ENCODE peak calls at places on chromosomes 12 and 14, in five cellular contexts. O, G, E, I and U are unnamed samples.

GRCh38 chr12:113043240-113043639 is 13.3 kb upstream of the DTX1 start:
- DNase-seq in O (no peak), I (no peak), G (no peak), E (no peak), U (no peak)

GRCh38 chr12:125610971-125611370 is 545.7 kb downstream of the AACS start:
- DNase-seq in I (no peak), E (no peak), G (no peak), O (no peak), U (no peak)

GRCh38 chr12:105924526-105925208 is 214.1 kb downstream of the NUAK1 start:
- DNase-seq in G (no peak), I (no peak), O (no peak), E (no peak), U (no peak)

GRCh38 chr12:111330800-111331752 is 37.8 kb downstream of the PHETA1 start:
- DNase-seq in O (peak), G (peak), I (peak), E (no peak), U (peak)

GRCh38 chr12:24724765-24725307 is 224.1 kb downstream of the BCAT1 start:
- DNase-seq in O (no peak), E (no peak), I (no peak), G (no peak), U (no peak)

GRCh38 chr12:76451528-76451927 is 103.3 kb upstream of the BBS10 start:
- DNase-seq in E (no peak), I (no peak), O (no peak), G (no peak), U (no peak)

GRCh38 chr14:94941311-94941710 is 171.4 kb upstream of the GSC start:
- DNase-seq in G (no peak), I (no peak), E (no peak), O (no peak), U (no peak)

GRCh38 chr12:104177663-104178501 is 37.7 kb upstream of the TXNRD1 start:
- DNase-seq in E (peak), I (peak), G (no peak), O (no peak), U (no peak)

GRCh38 chr12:58242803-58243628 is 301.6 kb downstream of the ATP23 start:
- DNase-seq in G (no peak), E (no peak), I (no peak), O (peak), U (no peak)

GRCh38 chr12:54292083-54292930 is 8.5 kb downstream of the NFE2 start:
- DNase-seq in E (no peak), O (no peak), G (no peak), I (no peak), U (no peak)

GRCh38 chr12:86233126-86233525 is 23.1 kb downstream of the MGAT4C start:
- DNase-seq in I (peak), E (no peak), O (no peak), G (no peak), U (no peak)

GRCh38 chr14:104680056-104680805 is 9.2 kb upstream of the INF2 start:
- DNase-seq in O (no peak), E (peak), I (no peak), G (no peak), U (no peak)

GRCh38 chr12:52189376-52190174 is 2.2 kb downstream of the KRT80 start:
- DNase-seq in E (no peak), G (no peak), I (no peak), O (no peak), U (no peak)

GRCh38 chr12:28424965-28425364 is 234.7 kb downstream of the CCDC91 start:
- DNase-seq in O (peak), E (no peak), G (no peak), I (peak), U (no peak)

GRCh38 chr12:124656947-124657434 is 89.6 kb upstream of the NCOR2 start:
- DNase-seq in E (no peak), G (no peak), O (no peak), I (no peak), U (no peak)

GRCh38 chr14:72906316-72906715 is 12.4 kb upstream of the DPF3 start:
- DNase-seq in E (no peak), G (no peak), I (peak), O (no peak), U (no peak)

GRCh38 chr14:102087762-102088011 is 843 bp upstream of the HSP90AA1 start:
- DNase-seq in E (no peak), O (no peak), G (no peak), I (no peak), U (no peak)

GRCh38 chr14:102085503-102085902 is 1.3 kb downstream of the HSP90AA1 start:
- DNase-seq in G (no peak), O (no peak), I (no peak), E (no peak), U (no peak)

GRCh38 chr14:102086346-102086971 is 385 bp downstream of the HSP90AA1 start:
- DNase-seq in I (no peak), O (no peak), G (peak), E (peak), U (peak)

GRCh38 chr14:102088012-102088792 is 1.4 kb upstream of the HSP90AA1 start:
- DNase-seq in I (no peak), E (peak), O (peak), G (peak), U (peak)

DNA sequence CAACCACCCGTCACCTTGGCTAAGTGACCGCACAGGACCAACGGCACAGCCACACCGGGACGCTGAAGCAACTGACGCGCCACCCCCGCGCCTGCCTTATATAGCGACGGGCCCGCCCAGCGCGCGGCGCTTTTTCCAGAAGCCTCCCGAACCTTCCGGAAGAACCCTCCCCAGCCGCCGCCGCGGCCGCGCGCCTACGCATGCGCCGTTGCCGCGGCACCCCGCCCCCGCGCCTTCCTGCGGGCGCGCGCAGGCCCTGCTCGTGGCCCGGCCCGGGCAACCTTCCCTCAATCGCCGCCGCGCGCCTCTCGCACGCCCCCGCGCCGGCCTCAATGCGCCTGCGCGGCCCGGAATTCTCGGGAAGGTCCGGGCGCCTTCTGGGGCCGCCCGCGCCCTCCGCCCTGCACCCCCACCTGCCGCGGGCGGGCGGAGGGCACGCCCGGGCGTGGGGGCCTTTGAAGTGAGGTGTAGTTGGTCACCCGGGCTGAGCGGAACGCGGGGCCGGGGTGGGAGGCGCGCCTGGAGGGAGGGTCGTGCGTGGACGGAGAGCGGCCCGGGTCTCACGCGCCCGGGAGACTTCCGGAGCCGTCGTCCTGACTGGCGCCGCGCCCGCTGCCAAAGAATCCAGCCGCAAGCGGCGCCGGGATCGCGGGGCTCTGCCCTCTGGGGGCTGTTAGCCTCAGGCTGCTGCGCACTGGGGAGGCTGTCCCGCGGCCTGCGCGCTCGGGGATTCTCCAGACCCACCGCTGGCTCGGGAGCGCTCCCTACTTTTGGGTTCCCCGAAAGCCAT is at the start of gene HSP90AA1:
- DNase-seq in E (peak), G (peak), I (peak), O (peak), U (peak)
- TF ChIP-seq CTCF in E (peak), G (peak), I (peak), O (no peak), U (no peak)

GRCh38 chr12:7995266-7995963 is 37.1 kb upstream of the FOXJ2 start:
- DNase-seq in E (peak), G (peak), O (peak), I (peak), U (peak)

GRCh38 chr12:7989827-7990491 is 42.6 kb upstream of the FOXJ2 start:
- DNase-seq in O (no peak), I (no peak), G (no peak), E (no peak), U (peak)

GRCh38 chr12:7994731-7995205 is 37.7 kb upstream of the FOXJ2 start:
- DNase-seq in G (no peak), I (peak), E (no peak), O (peak), U (peak)
- H3K4me3 ChIP-seq in G (no peak), I (no peak), E (no peak), O (no peak), U (no peak)

DNA sequence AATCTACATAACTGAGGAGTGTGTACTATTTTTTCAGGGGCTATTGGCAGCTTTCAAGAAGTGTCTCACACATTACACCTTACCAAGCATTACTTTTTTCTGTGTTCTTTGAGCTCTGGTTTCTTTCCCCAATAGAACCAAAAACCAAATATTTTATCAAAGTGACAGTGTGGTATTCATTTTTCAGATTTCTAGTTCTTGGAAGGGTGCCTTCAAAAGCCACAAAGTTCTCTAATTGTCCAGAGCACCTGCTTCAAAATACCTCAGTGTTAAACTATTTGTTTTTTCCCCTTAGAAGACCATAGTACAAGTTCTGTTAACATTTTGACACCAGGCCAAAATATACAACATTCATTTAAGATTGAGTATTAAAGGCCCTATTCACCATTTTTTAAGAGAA is 515.7 kb downstream of the ETNK1 start:
- DNase-seq in G (no peak), I (peak), O (no peak), E (no peak), U (no peak)
- TF ChIP-seq CTCF in G (no peak), I (no peak), O (no peak), E (no peak), U (no peak)

GRCh38 chr14:92709340-92710000 is 39.0 kb downstream of the LGMN start:
- DNase-seq in E (no peak), O (no peak), I (no peak), G (no peak), U (no peak)

GRCh38 chr14:92712654-92713051 is 35.8 kb downstream of the LGMN start:
- DNase-seq in O (no peak), G (no peak), E (no peak), I (no peak), U (no peak)

GRCh38 chr14:92706386-92706785 is 42.0 kb downstream of the LGMN start:
- DNase-seq in G (no peak), O (no peak), I (no peak), E (no peak), U (no peak)

GRCh38 chr14:92711976-92712653 is 36.3 kb downstream of the LGMN start:
- DNase-seq in O (no peak), G (no peak), E (no peak), I (no peak), U (no peak)

DNA sequence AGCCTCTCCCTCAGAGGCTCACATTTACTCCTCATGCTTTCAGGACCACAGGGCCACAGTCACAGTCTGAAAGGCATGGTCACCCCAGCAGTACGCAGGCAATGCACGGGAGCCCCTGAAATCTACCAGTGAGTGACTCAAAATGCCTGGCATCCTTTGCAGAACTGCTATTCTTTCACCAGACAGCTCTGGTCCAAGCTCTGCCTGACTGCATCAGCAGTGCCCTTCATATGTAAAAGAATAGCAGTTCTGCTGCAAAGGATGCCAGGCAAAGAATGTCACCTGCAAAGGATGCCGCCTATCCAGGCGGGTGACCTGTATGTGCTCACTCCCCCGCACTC is 38.5 kb downstream of the LGMN start:
- DNase-seq in E (no peak), O (no peak), I (no peak), G (no peak), U (no peak)
- H3K4me3 ChIP-seq in E (no peak), O (no peak), I (no peak), G (no peak), U (no peak)